ENCODE peak calls at places on chromosomes 16 and 17, in four cellular contexts. A is NT2/D1; V is NCI-H1436; X is CD8-positive, alpha-beta T cell. K is an unnamed sample.

GRCh38 chr16:69143116-69143515 is 10.7 kb downstream of the UTP4 start:
- DNase-seq in A (no peak), V (no peak), X (no peak), K (no peak)

GRCh38 chr16:81767987-81768592 is 11.0 kb upstream of the PLCG2 start:
- DNase-seq in A (no peak), V (peak; percentile 22), X (no peak), K (no peak)

GRCh38 chr17:10613775-10614513 is 43.2 kb downstream of the MYH3 start:
- DNase-seq in A (no peak), V (no peak), X (no peak), K (no peak)

GRCh38 chr17:77312786-77313599 is 172.2 kb downstream of the SEC14L1 start:
- DNase-seq in A (no peak), V (no peak), X (no peak), K (no peak)

GRCh38 chr17:3981455-3981854 is 17.2 kb upstream of the ATP2A3 start:
- DNase-seq in A (no peak), V (no peak), X (no peak), K (no peak)

GRCh38 chr16:55949518-55949917 is 74.3 kb upstream of the CES5A start:
- DNase-seq in A (no peak), V (no peak), X (no peak), K (no peak)

GRCh38 chr16:85995591-85996461 is 96.9 kb downstream of the IRF8 start:
- DNase-seq in A (no peak), V (no peak), X (no peak), K (no peak)

GRCh38 chr17:78991906-78992532 is 12.3 kb upstream of the LGALS3BP start:
- DNase-seq in A (no peak), V (no peak), X (peak; percentile 2), K (no peak)

GRCh38 chr16:13134843-13135242 is 233.4 kb downstream of the SHISA9 start:
- DNase-seq in A (no peak), V (no peak), X (no peak), K (no peak)

GRCh38 chr17:10471853-10472252 is 2.5 kb upstream of the MYH4 start:
- DNase-seq in A (no peak), V (no peak), X (no peak), K (no peak)

GRCh38 chr16:24775455-24775854 is 46.0 kb downstream of the TNRC6A start:
- DNase-seq in A (no peak), V (no peak), X (no peak), K (no peak)

GRCh38 chr17:73196500-73196899 is 3.6 kb downstream of the COG1 start:
- DNase-seq in A (no peak), V (peak; percentile 58), X (no peak), K (peak; percentile 64)

GRCh38 chr17:28973414-28973813 is 22.1 kb upstream of the PHF12 start:
- DNase-seq in A (no peak), V (no peak), X (no peak), K (peak; percentile 50)

GRCh38 chr17:29124931-29125270 is 55.3 kb downstream of the MYO18A start:
- DNase-seq in A (no peak), V (no peak), X (no peak), K (no peak)

GRCh38 chr16:67964477-67965131 is 3.8 kb downstream of the SLC12A4 start:
- DNase-seq in A (no peak), V (no peak), X (no peak), K (no peak)

GRCh38 chr17:30117548-30118155 is 1.0 kb downstream of the NSRP1 start:
- DNase-seq in A (no peak), V (no peak), X (no peak), K (no peak)

GRCh38 chr17:52606098-52606497 is 447.6 kb upstream of the CA10 start:
- DNase-seq in A (no peak), V (no peak), X (no peak), K (no peak)

GRCh38 chr17:29376667-29377268 is 13.4 kb upstream of the TAOK1 start:
- DNase-seq in A (no peak), V (no peak), X (no peak), K (no peak)

GRCh38 chr16:71626858-71627213 is 852 bp downstream of the MARVELD3 start:
- DNase-seq in A (no peak), V (no peak), X (no peak), K (no peak)

GRCh38 chr16:49456763-49457162 is 83.2 kb downstream of the C16orf78 start:
- DNase-seq in A (no peak), V (no peak), X (no peak), K (no peak)

GRCh38 chr17:50421308-50422031 is 4.5 kb upstream of the ACSF2 start:
- DNase-seq in A (no peak), V (no peak), X (no peak), K (no peak)

GRCh38 chr17:78351449-78352006 is 8.3 kb downstream of the SOCS3 start:
- DNase-seq in A (no peak), V (no peak), X (no peak), K (no peak)

GRCh38 chr17:76727745-76728456 is 1.3 kb downstream of the METTL23 start:
- DNase-seq in A (no peak), V (no peak), X (no peak), K (no peak)